ENCODE peak calls at places on chromosomes 16 and 17, in nine cellular contexts. One of them, this sample, is unnamed. For H3K4me1, the result is how much of the 10 kb centered on the place peaks cover.

GRCh38 chr17:76273923-76274558 is 8.9 kb downstream of the UBALD2 start:
- DNase-seq in lung: no peak
- DNase-seq in neuronal stem cell: no peak
- DNase-seq in right lobe of liver: peak
- DNase-seq in uterus: no peak
- DNase-seq in heart right ventricle: no peak
- DNase-seq in breast epithelium: no peak
- DNase-seq in PC-9: no peak
- DNase-seq in cardiac muscle cell: no peak
- DNase-seq in this sample: no peak

GRCh38 chr17:77429985-77430752 is 289.4 kb downstream of the SEC14L1 start:
- DNase-seq in lung: peak
- DNase-seq in neuronal stem cell: peak
- DNase-seq in right lobe of liver: peak
- DNase-seq in uterus: peak
- DNase-seq in heart right ventricle: peak
- DNase-seq in breast epithelium: peak
- DNase-seq in PC-9: no peak
- DNase-seq in cardiac muscle cell: peak
- DNase-seq in this sample: peak

GRCh38 chr17:76943202-76943601 is 75.0 kb downstream of the MGAT5B start:
- DNase-seq in lung: no peak
- DNase-seq in neuronal stem cell: no peak
- DNase-seq in right lobe of liver: no peak
- DNase-seq in uterus: no peak
- DNase-seq in heart right ventricle: no peak
- DNase-seq in breast epithelium: no peak
- DNase-seq in PC-9: no peak
- DNase-seq in cardiac muscle cell: no peak
- DNase-seq in this sample: no peak

GRCh38 chr17:57988301-57989010 is 402 bp upstream of the VEZF1 start:
- DNase-seq in lung: peak
- DNase-seq in neuronal stem cell: peak
- DNase-seq in right lobe of liver: peak
- DNase-seq in uterus: peak
- DNase-seq in heart right ventricle: peak
- DNase-seq in breast epithelium: peak
- DNase-seq in PC-9: no peak
- DNase-seq in cardiac muscle cell: peak
- DNase-seq in this sample: peak

GRCh38 chr17:41519501-41520224 is 973 bp upstream of the KRT15 start:
- DNase-seq in lung: peak
- DNase-seq in neuronal stem cell: no peak
- DNase-seq in right lobe of liver: no peak
- DNase-seq in uterus: no peak
- DNase-seq in heart right ventricle: no peak
- DNase-seq in breast epithelium: no peak
- DNase-seq in PC-9: peak
- DNase-seq in cardiac muscle cell: no peak
- DNase-seq in this sample: no peak

GRCh38 chr16:88537864-88538263 is 32.3 kb upstream of the ZC3H18 start:
- DNase-seq in lung: no peak
- DNase-seq in neuronal stem cell: no peak
- DNase-seq in right lobe of liver: no peak
- DNase-seq in uterus: no peak
- DNase-seq in heart right ventricle: no peak
- DNase-seq in breast epithelium: no peak
- DNase-seq in PC-9: no peak
- DNase-seq in cardiac muscle cell: no peak
- DNase-seq in this sample: no peak

GRCh38 chr17:35130392-35130791 is 9.0 kb downstream of the FNDC8 start:
- DNase-seq in lung: no peak
- DNase-seq in neuronal stem cell: no peak
- DNase-seq in right lobe of liver: no peak
- DNase-seq in uterus: no peak
- DNase-seq in heart right ventricle: no peak
- DNase-seq in breast epithelium: no peak
- DNase-seq in PC-9: no peak
- DNase-seq in cardiac muscle cell: no peak
- DNase-seq in this sample: no peak

GRCh38 chr17:50213026-50214015 is 11.9 kb upstream of the COL1A1 start:
- DNase-seq in lung: no peak
- DNase-seq in neuronal stem cell: no peak
- DNase-seq in right lobe of liver: no peak
- DNase-seq in uterus: peak
- DNase-seq in heart right ventricle: no peak
- DNase-seq in breast epithelium: no peak
- DNase-seq in PC-9: no peak
- DNase-seq in cardiac muscle cell: no peak
- DNase-seq in this sample: peak

GRCh38 chr17:73308017-73308823 is 3.6 kb downstream of the CDC42EP4 start:
- DNase-seq in lung: peak
- DNase-seq in neuronal stem cell: no peak
- DNase-seq in right lobe of liver: peak
- DNase-seq in uterus: peak
- DNase-seq in heart right ventricle: peak
- DNase-seq in breast epithelium: peak
- DNase-seq in PC-9: peak
- DNase-seq in cardiac muscle cell: peak
- DNase-seq in this sample: no peak

GRCh38 chr16:75385507-75386152 is 47.7 kb downstream of the CFDP1 start:
- DNase-seq in lung: no peak
- DNase-seq in neuronal stem cell: peak
- DNase-seq in right lobe of liver: no peak
- DNase-seq in uterus: no peak
- DNase-seq in heart right ventricle: no peak
- DNase-seq in breast epithelium: no peak
- DNase-seq in PC-9: peak
- DNase-seq in cardiac muscle cell: peak
- DNase-seq in this sample: no peak

GRCh38 chr16:49494386-49495150 is 121.0 kb downstream of the C16orf78 start:
- DNase-seq in lung: no peak
- DNase-seq in neuronal stem cell: no peak
- DNase-seq in right lobe of liver: no peak
- DNase-seq in uterus: peak
- DNase-seq in heart right ventricle: no peak
- DNase-seq in breast epithelium: no peak
- DNase-seq in PC-9: no peak
- DNase-seq in cardiac muscle cell: no peak
- DNase-seq in this sample: no peak

GRCh38 chr17:77200711-77201110 is 59.9 kb downstream of the SEC14L1 start:
- DNase-seq in lung: no peak
- DNase-seq in neuronal stem cell: no peak
- DNase-seq in right lobe of liver: peak
- DNase-seq in uterus: no peak
- DNase-seq in heart right ventricle: no peak
- DNase-seq in breast epithelium: no peak
- DNase-seq in PC-9: no peak
- DNase-seq in cardiac muscle cell: no peak
- DNase-seq in this sample: no peak

GRCh38 chr17:52420555-52421078 is 262.1 kb upstream of the CA10 start:
- DNase-seq in lung: no peak
- DNase-seq in neuronal stem cell: no peak
- DNase-seq in right lobe of liver: no peak
- DNase-seq in uterus: no peak
- DNase-seq in heart right ventricle: no peak
- DNase-seq in breast epithelium: no peak
- DNase-seq in PC-9: no peak
- DNase-seq in cardiac muscle cell: no peak
- DNase-seq in this sample: no peak

GRCh38 chr17:12342609-12343248 is 322.1 kb downstream of the MAP2K4 start:
- DNase-seq in lung: no peak
- DNase-seq in neuronal stem cell: peak
- DNase-seq in right lobe of liver: no peak
- DNase-seq in uterus: peak
- DNase-seq in heart right ventricle: no peak
- DNase-seq in breast epithelium: no peak
- DNase-seq in PC-9: no peak
- DNase-seq in cardiac muscle cell: peak
- DNase-seq in this sample: no peak

GRCh38 chr16:22300427-22301071 is 3.3 kb downstream of the POLR3E start:
- DNase-seq in lung: peak
- DNase-seq in neuronal stem cell: no peak
- DNase-seq in right lobe of liver: peak
- DNase-seq in uterus: no peak
- DNase-seq in heart right ventricle: peak
- DNase-seq in breast epithelium: no peak
- DNase-seq in PC-9: no peak
- DNase-seq in cardiac muscle cell: peak
- DNase-seq in this sample: no peak

GRCh38 chr16:23581746-23582145 is 14.4 kb downstream of the NDUFAB1 start:
- DNase-seq in lung: no peak
- DNase-seq in neuronal stem cell: no peak
- DNase-seq in right lobe of liver: no peak
- DNase-seq in uterus: no peak
- DNase-seq in heart right ventricle: no peak
- DNase-seq in breast epithelium: no peak
- DNase-seq in PC-9: no peak
- DNase-seq in cardiac muscle cell: no peak
- DNase-seq in this sample: no peak

GRCh38 chr17:71987634-71988033 is 133.2 kb upstream of the SOX9 start:
- DNase-seq in lung: no peak
- DNase-seq in neuronal stem cell: no peak
- DNase-seq in right lobe of liver: no peak
- DNase-seq in uterus: no peak
- DNase-seq in heart right ventricle: no peak
- DNase-seq in breast epithelium: no peak
- DNase-seq in PC-9: peak
- DNase-seq in cardiac muscle cell: no peak
- DNase-seq in this sample: no peak

GRCh38 chr17:40018211-40019121 is 3.2 kb downstream of the CSF3 start:
- DNase-seq in lung: no peak
- DNase-seq in neuronal stem cell: no peak
- DNase-seq in right lobe of liver: peak
- DNase-seq in uterus: peak
- DNase-seq in heart right ventricle: peak
- DNase-seq in breast epithelium: no peak
- DNase-seq in PC-9: no peak
- DNase-seq in cardiac muscle cell: peak
- DNase-seq in this sample: no peak

GRCh38 chr17:45052052-45052772 is 780 bp upstream of the DCAKD start:
- DNase-seq in lung: peak
- DNase-seq in neuronal stem cell: peak
- DNase-seq in right lobe of liver: peak
- DNase-seq in uterus: peak
- DNase-seq in heart right ventricle: peak
- DNase-seq in breast epithelium: no peak
- DNase-seq in PC-9: no peak
- DNase-seq in cardiac muscle cell: peak
- DNase-seq in this sample: peak
- H3K4me3 ChIP-seq in lung: peak
- H3K4me3 ChIP-seq in neuronal stem cell: peak
- H3K4me3 ChIP-seq in right lobe of liver: peak
- H3K4me3 ChIP-seq in uterus: peak
- H3K4me3 ChIP-seq in heart right ventricle: peak
- H3K4me3 ChIP-seq in breast epithelium: peak
- H3K4me3 ChIP-seq in PC-9: peak
- H3K4me3 ChIP-seq in cardiac muscle cell: peak
- H3K4me3 ChIP-seq in this sample: peak

GRCh38 chr16:19119564-19119963 is 5.8 kb downstream of the ITPRIPL2 start:
- DNase-seq in lung: no peak
- DNase-seq in neuronal stem cell: no peak
- DNase-seq in right lobe of liver: no peak
- DNase-seq in uterus: no peak
- DNase-seq in heart right ventricle: no peak
- DNase-seq in breast epithelium: no peak
- DNase-seq in PC-9: peak
- DNase-seq in cardiac muscle cell: peak
- DNase-seq in this sample: no peak
- H3K27ac ChIP-seq in lung: peak
- H3K27ac ChIP-seq in neuronal stem cell: no peak
- H3K27ac ChIP-seq in right lobe of liver: peak
- H3K27ac ChIP-seq in uterus: peak
- H3K27ac ChIP-seq in heart right ventricle: peak
- H3K27ac ChIP-seq in breast epithelium: peak
- H3K27ac ChIP-seq in PC-9: peak
- H3K27ac ChIP-seq in cardiac muscle cell: no peak
- H3K27ac ChIP-seq in this sample: peak

GRCh38 chr16:14452066-14452465 is 178.0 kb downstream of the PARN start:
- DNase-seq in lung: no peak
- DNase-seq in neuronal stem cell: no peak
- DNase-seq in right lobe of liver: no peak
- DNase-seq in uterus: no peak
- DNase-seq in heart right ventricle: no peak
- DNase-seq in breast epithelium: no peak
- DNase-seq in PC-9: no peak
- DNase-seq in cardiac muscle cell: no peak
- DNase-seq in this sample: no peak

GRCh38 chr16:14449790-14450463 is 180.1 kb downstream of the PARN start:
- DNase-seq in lung: no peak
- DNase-seq in neuronal stem cell: no peak
- DNase-seq in right lobe of liver: no peak
- DNase-seq in uterus: no peak
- DNase-seq in heart right ventricle: no peak
- DNase-seq in breast epithelium: no peak
- DNase-seq in PC-9: no peak
- DNase-seq in cardiac muscle cell: peak
- DNase-seq in this sample: no peak

GRCh38 chr16:14447783-14448182 is 182.3 kb downstream of the PARN start:
- DNase-seq in lung: no peak
- DNase-seq in neuronal stem cell: no peak
- DNase-seq in right lobe of liver: no peak
- DNase-seq in uterus: no peak
- DNase-seq in heart right ventricle: no peak
- DNase-seq in breast epithelium: no peak
- DNase-seq in PC-9: no peak
- DNase-seq in cardiac muscle cell: no peak
- DNase-seq in this sample: no peak

GRCh38 chr16:14448874-14449273 is 181.2 kb downstream of the PARN start:
- DNase-seq in lung: no peak
- DNase-seq in neuronal stem cell: no peak
- DNase-seq in right lobe of liver: no peak
- DNase-seq in uterus: no peak
- DNase-seq in heart right ventricle: no peak
- DNase-seq in breast epithelium: no peak
- DNase-seq in PC-9: no peak
- DNase-seq in cardiac muscle cell: no peak
- DNase-seq in this sample: no peak

DNA sequence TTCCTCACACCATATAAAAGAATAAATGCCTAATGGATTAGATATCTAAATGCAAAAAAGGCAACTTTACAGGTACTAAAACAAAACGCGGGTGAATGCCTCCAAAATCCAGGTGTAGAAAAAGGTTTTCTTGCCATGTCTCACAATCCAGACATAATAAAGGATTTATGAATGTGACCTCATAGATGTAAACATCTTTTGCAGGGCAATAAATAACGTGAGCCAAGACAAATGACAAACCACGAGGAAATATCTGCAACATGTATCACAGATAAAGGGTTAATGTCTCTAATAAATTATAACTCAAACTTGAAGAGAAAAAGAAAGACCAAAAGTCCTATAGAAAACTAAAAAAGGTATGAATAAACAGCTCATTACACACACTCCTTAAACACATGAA is 180.7 kb downstream of the PARN start:
- DNase-seq in lung: no peak
- DNase-seq in neuronal stem cell: no peak
- DNase-seq in right lobe of liver: no peak
- DNase-seq in uterus: no peak
- DNase-seq in heart right ventricle: no peak
- DNase-seq in breast epithelium: no peak
- DNase-seq in PC-9: no peak
- DNase-seq in cardiac muscle cell: no peak
- DNase-seq in this sample: no peak
- H3K4me1 ChIP-seq in lung: under half
- H3K4me1 ChIP-seq in neuronal stem cell: under half
- H3K4me1 ChIP-seq in right lobe of liver: under half
- H3K4me1 ChIP-seq in uterus: under half
- H3K4me1 ChIP-seq in heart right ventricle: under half
- H3K4me1 ChIP-seq in breast epithelium: under half
- H3K4me1 ChIP-seq in PC-9: under half
- H3K4me1 ChIP-seq in cardiac muscle cell: under half
- H3K4me1 ChIP-seq in this sample: under half

GRCh38 chr17:80783971-80784370 is 207.7 kb upstream of the CHMP6 start:
- DNase-seq in lung: no peak
- DNase-seq in neuronal stem cell: no peak
- DNase-seq in right lobe of liver: no peak
- DNase-seq in uterus: no peak
- DNase-seq in heart right ventricle: no peak
- DNase-seq in breast epithelium: no peak
- DNase-seq in PC-9: no peak
- DNase-seq in cardiac muscle cell: no peak
- DNase-seq in this sample: no peak
- H3K4me3 ChIP-seq in lung: no peak
- H3K4me3 ChIP-seq in neuronal stem cell: no peak
- H3K4me3 ChIP-seq in right lobe of liver: no peak
- H3K4me3 ChIP-seq in uterus: no peak
- H3K4me3 ChIP-seq in heart right ventricle: no peak
- H3K4me3 ChIP-seq in breast epithelium: no peak
- H3K4me3 ChIP-seq in PC-9: no peak
- H3K4me3 ChIP-seq in cardiac muscle cell: no peak
- H3K4me3 ChIP-seq in this sample: no peak